ENCODE peak calls at places on chromosomes 11 and 22, in four cellular contexts. One of them, this sample, is unnamed.

GRCh38 chr11:91407842-91408241 is 816.8 kb upstream of the FAT3 start:
- DNase-seq in HCT116: no peak
- DNase-seq in right atrium auricular region: no peak
- DNase-seq in body of pancreas: no peak
- DNase-seq in this sample: no peak

GRCh38 chr22:42637555-42637954 is 2.8 kb downstream of the ATP5MGL start:
- DNase-seq in HCT116: no peak
- DNase-seq in body of pancreas: no peak
- DNase-seq in right atrium auricular region: no peak
- DNase-seq in this sample: no peak

GRCh38 chr22:25404923-25405853 is 159.3 kb upstream of the GRK3 start:
- DNase-seq in body of pancreas: peak; percentile 78
- DNase-seq in right atrium auricular region: peak; percentile 74
- DNase-seq in HCT116: no peak
- DNase-seq in this sample: no peak

GRCh38 chr11:78216571-78217287 is 28.0 kb downstream of the USP35 start:
- DNase-seq in body of pancreas: no peak
- DNase-seq in right atrium auricular region: no peak
- DNase-seq in HCT116: no peak
- DNase-seq in this sample: peak; percentile 41

GRCh38 chr11:121692236-121692635 is 239.5 kb upstream of the SORL1-AS1 start:
- DNase-seq in HCT116: no peak
- DNase-seq in body of pancreas: no peak
- DNase-seq in right atrium auricular region: no peak
- DNase-seq in this sample: no peak

GRCh38 chr11:112178428-112178827 is 3.1 kb downstream of the BCO2 start:
- DNase-seq in body of pancreas: no peak
- DNase-seq in HCT116: no peak
- DNase-seq in right atrium auricular region: no peak
- DNase-seq in this sample: no peak

GRCh38 chr11:114036156-114036811 is 23.2 kb upstream of the ZBTB16 start:
- DNase-seq in HCT116: peak; percentile 41
- DNase-seq in body of pancreas: peak; percentile 88
- DNase-seq in right atrium auricular region: peak; percentile 87
- DNase-seq in this sample: peak; percentile 87

GRCh38 chr22:39253427-39254070 is 8.8 kb upstream of the PDGFB start:
- DNase-seq in right atrium auricular region: peak; percentile 75
- DNase-seq in HCT116: peak; percentile 73
- DNase-seq in body of pancreas: peak; percentile 92
- DNase-seq in this sample: no peak

GRCh38 chr11:123308077-123308476 is 113.0 kb upstream of the CLMP start:
- DNase-seq in right atrium auricular region: no peak
- DNase-seq in body of pancreas: no peak
- DNase-seq in HCT116: no peak
- DNase-seq in this sample: no peak

GRCh38 chr11:32615422-32615821 is 31.8 kb downstream of the EIF3M start:
- DNase-seq in right atrium auricular region: no peak
- DNase-seq in body of pancreas: no peak
- DNase-seq in HCT116: no peak
- DNase-seq in this sample: no peak

GRCh38 chr11:89067264-89067663 is 1.5 kb upstream of the GRM5 start:
- DNase-seq in HCT116: no peak
- DNase-seq in body of pancreas: no peak
- DNase-seq in right atrium auricular region: no peak
- DNase-seq in this sample: no peak

GRCh38 chr11:90113541-90113940 is 20.9 kb upstream of the NAALAD2 start:
- DNase-seq in body of pancreas: no peak
- DNase-seq in right atrium auricular region: no peak
- DNase-seq in HCT116: no peak
- DNase-seq in this sample: no peak

GRCh38 chr11:107956543-107956942 is 28.3 kb downstream of the RAB39A start:
- DNase-seq in right atrium auricular region: no peak
- DNase-seq in HCT116: no peak
- DNase-seq in body of pancreas: no peak
- DNase-seq in this sample: no peak

GRCh38 chr11:111697910-111698309 is 68.3 kb downstream of the PPP2R1B start:
- DNase-seq in right atrium auricular region: no peak
- DNase-seq in HCT116: no peak
- DNase-seq in body of pancreas: no peak
- DNase-seq in this sample: no peak

GRCh38 chr11:61532136-61533038 is 23.8 kb downstream of the LRRC10B start:
- DNase-seq in HCT116: no peak
- DNase-seq in body of pancreas: peak; percentile 45
- DNase-seq in right atrium auricular region: no peak
- DNase-seq in this sample: no peak

GRCh38 chr11:117980716-117981115 is 5.5 kb upstream of the IL10RA start:
- DNase-seq in right atrium auricular region: peak; percentile 30
- DNase-seq in body of pancreas: no peak
- DNase-seq in HCT116: no peak
- DNase-seq in this sample: peak; percentile 53

GRCh38 chr11:134019500-134019899 is 49.4 kb upstream of the JAM3 start:
- DNase-seq in HCT116: no peak
- DNase-seq in body of pancreas: no peak
- DNase-seq in right atrium auricular region: no peak
- DNase-seq in this sample: no peak

GRCh38 chr22:42976131-42976530 is 38.8 kb downstream of the PACSIN2 start:
- DNase-seq in body of pancreas: no peak
- DNase-seq in right atrium auricular region: no peak
- DNase-seq in HCT116: no peak
- DNase-seq in this sample: no peak

GRCh38 chr11:36361472-36361871 is 65.4 kb downstream of the PRR5L start:
- DNase-seq in HCT116: no peak
- DNase-seq in right atrium auricular region: no peak
- DNase-seq in body of pancreas: no peak
- DNase-seq in this sample: no peak

GRCh38 chr11:88538088-88538487 is 200.6 kb upstream of the CTSC start:
- DNase-seq in right atrium auricular region: no peak
- DNase-seq in body of pancreas: no peak
- DNase-seq in HCT116: no peak
- DNase-seq in this sample: no peak

GRCh38 chr22:40014661-40015255 is 20.0 kb downstream of the FAM83F start:
- DNase-seq in right atrium auricular region: no peak
- DNase-seq in HCT116: no peak
- DNase-seq in body of pancreas: no peak
- DNase-seq in this sample: no peak

GRCh38 chr22:19174106-19175025 is 4.2 kb downstream of the SLC25A1 start:
- DNase-seq in HCT116: no peak
- DNase-seq in right atrium auricular region: no peak
- DNase-seq in body of pancreas: peak; percentile 41
- DNase-seq in this sample: peak; percentile 81

GRCh38 chr11:130199792-130200191 is 40.2 kb downstream of the ST14 start:
- DNase-seq in body of pancreas: no peak
- DNase-seq in right atrium auricular region: no peak
- DNase-seq in HCT116: no peak
- DNase-seq in this sample: no peak
- TF ChIP-seq CTCF in body of pancreas: no peak
- TF ChIP-seq CTCF in right atrium auricular region: no peak
- TF ChIP-seq CTCF in HCT116: no peak
- TF ChIP-seq CTCF in this sample: no peak

DNA sequence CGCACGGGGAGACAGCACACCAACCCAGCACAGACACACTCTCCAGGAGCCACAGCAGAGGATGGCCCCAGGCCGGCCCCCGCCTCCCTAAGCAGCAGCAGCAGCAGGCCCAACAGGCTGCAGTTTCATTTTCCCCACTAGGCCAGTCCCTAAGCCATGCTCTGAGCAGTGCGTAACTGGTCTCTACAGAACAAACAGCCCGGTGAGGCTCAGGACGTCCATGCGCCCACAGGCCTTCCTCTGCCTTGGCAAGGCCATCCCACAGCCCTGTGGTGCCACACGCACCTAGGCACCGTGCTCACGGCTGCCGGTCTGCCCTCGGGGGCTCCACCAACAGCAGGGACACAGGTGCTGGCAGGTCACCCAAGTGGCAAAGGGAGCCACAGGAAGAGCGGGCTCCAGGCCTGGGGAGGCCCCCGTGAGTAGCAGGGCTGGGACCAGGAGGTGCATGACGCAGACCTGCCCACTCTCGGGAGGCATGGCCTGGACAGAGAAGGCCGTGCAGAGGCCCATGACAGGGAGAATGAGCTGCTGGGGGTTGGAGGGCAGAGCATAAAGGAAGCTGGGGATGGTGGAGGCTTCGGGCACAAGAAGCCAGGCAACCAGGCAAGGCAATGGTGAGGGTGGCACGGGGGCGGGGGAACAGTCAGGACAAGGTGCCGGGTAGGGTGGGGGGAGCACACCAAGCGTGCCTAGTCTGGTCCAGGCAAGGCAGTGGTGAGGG is 1.4 kb upstream of the MOB2 start:
- DNase-seq in right atrium auricular region: no peak
- DNase-seq in HCT116: no peak
- DNase-seq in body of pancreas: no peak
- DNase-seq in this sample: no peak
- TF ChIP-seq CTCF in right atrium auricular region: no peak
- TF ChIP-seq CTCF in HCT116: no peak
- TF ChIP-seq CTCF in body of pancreas: no peak
- TF ChIP-seq CTCF in this sample: no peak

DNA sequence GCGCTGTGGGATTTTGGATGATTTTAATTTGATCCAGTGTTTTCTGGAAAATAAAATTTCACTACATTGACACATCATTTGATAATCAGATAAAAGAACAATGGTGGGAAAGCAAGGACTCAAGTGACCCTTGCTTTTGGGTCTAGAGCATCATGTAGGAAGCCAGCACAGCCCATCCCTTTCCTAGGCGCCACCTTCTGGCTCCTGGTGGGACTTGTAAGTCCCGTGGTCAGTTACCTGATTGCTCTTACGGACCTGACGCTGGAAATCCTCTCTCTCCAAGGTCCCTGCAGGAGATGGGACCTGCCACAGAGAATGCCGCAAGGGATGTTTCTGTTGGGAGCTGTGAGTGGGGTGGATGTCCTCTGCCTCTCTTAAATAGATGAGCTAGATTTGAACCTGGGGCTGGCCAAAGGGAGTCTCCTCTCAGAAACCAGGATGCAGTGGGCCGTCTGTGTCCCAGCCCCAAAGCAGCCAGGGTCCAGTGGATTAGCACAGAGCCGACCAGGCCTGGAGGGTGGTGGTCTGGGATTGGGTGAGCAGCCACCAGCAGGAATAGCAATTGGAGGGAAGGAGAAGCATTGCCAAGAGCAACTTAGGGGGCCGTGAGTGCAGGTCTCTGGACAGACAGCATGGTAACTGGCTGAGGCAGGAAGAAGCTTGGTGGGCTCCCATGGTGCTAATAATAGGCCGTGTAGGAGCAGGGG is 21.7 kb downstream of the TIMP3 start:
- DNase-seq in HCT116: peak; percentile 43
- DNase-seq in right atrium auricular region: no peak
- DNase-seq in body of pancreas: peak; percentile 36
- DNase-seq in this sample: no peak
- TF ChIP-seq CTCF in HCT116: peak; percentile 73
- TF ChIP-seq CTCF in right atrium auricular region: no peak
- TF ChIP-seq CTCF in body of pancreas: peak; percentile 40
- TF ChIP-seq CTCF in this sample: no peak

GRCh38 chr22:49627217-49628181 is 200.2 kb downstream of the BRD1 start:
- DNase-seq in right atrium auricular region: no peak
- DNase-seq in HCT116: no peak
- DNase-seq in body of pancreas: no peak
- DNase-seq in this sample: no peak

GRCh38 chr22:49629024-49629570 is 198.6 kb downstream of the BRD1 start:
- DNase-seq in right atrium auricular region: no peak
- DNase-seq in HCT116: no peak
- DNase-seq in body of pancreas: no peak
- DNase-seq in this sample: no peak

GRCh38 chr22:49628351-49629023 is 199.2 kb downstream of the BRD1 start:
- DNase-seq in HCT116: no peak
- DNase-seq in right atrium auricular region: no peak
- DNase-seq in body of pancreas: no peak
- DNase-seq in this sample: no peak

GRCh38 chr22:49630448-49630946 is 197.2 kb downstream of the BRD1 start:
- DNase-seq in right atrium auricular region: no peak
- DNase-seq in HCT116: no peak
- DNase-seq in body of pancreas: no peak
- DNase-seq in this sample: no peak

GRCh38 chr22:49629586-49630447 is 197.9 kb downstream of the BRD1 start:
- DNase-seq in body of pancreas: no peak
- DNase-seq in right atrium auricular region: no peak
- DNase-seq in HCT116: no peak
- DNase-seq in this sample: no peak
- TF ChIP-seq CTCF in body of pancreas: no peak
- TF ChIP-seq CTCF in right atrium auricular region: no peak
- TF ChIP-seq CTCF in HCT116: no peak
- TF ChIP-seq CTCF in this sample: no peak

GRCh38 chr22:44601189-44601588 is 100.8 kb upstream of the PRR5 start:
- DNase-seq in right atrium auricular region: no peak
- DNase-seq in body of pancreas: no peak
- DNase-seq in HCT116: no peak
- DNase-seq in this sample: no peak

GRCh38 chr22:44599084-44599483 is 101.1 kb upstream of the RTL6 start:
- DNase-seq in body of pancreas: no peak
- DNase-seq in right atrium auricular region: no peak
- DNase-seq in HCT116: no peak
- DNase-seq in this sample: no peak

GRCh38 chr22:44601725-44602124 is 100.3 kb upstream of the PRR5 start:
- DNase-seq in right atrium auricular region: no peak
- DNase-seq in HCT116: no peak
- DNase-seq in body of pancreas: no peak
- DNase-seq in this sample: no peak

GRCh38 chr22:44597616-44598015 is 99.6 kb upstream of the RTL6 start:
- DNase-seq in right atrium auricular region: no peak
- DNase-seq in body of pancreas: peak; percentile 63
- DNase-seq in HCT116: no peak
- DNase-seq in this sample: no peak

GRCh38 chr22:44600386-44600785 is 101.6 kb upstream of the PRR5 start:
- DNase-seq in body of pancreas: no peak
- DNase-seq in HCT116: no peak
- DNase-seq in right atrium auricular region: no peak
- DNase-seq in this sample: no peak
- TF ChIP-seq CTCF in body of pancreas: no peak
- TF ChIP-seq CTCF in HCT116: no peak
- TF ChIP-seq CTCF in right atrium auricular region: no peak
- TF ChIP-seq CTCF in this sample: no peak

GRCh38 chr22:46036558-46037408 is 59.8 kb upstream of the WNT7B start:
- DNase-seq in HCT116: peak; percentile 39
- DNase-seq in body of pancreas: peak; percentile 79
- DNase-seq in right atrium auricular region: no peak
- DNase-seq in this sample: peak; percentile 79
- TF ChIP-seq CTCF in HCT116: peak; percentile 43
- TF ChIP-seq CTCF in body of pancreas: peak; percentile 33
- TF ChIP-seq CTCF in right atrium auricular region: no peak
- TF ChIP-seq CTCF in this sample: no peak

GRCh38 chr11:110447897-110448522 is 18.3 kb downstream of the FDX1 start:
- DNase-seq in body of pancreas: no peak
- DNase-seq in right atrium auricular region: no peak
- DNase-seq in HCT116: no peak
- DNase-seq in this sample: no peak
- TF ChIP-seq CTCF in body of pancreas: peak; percentile 42
- TF ChIP-seq CTCF in right atrium auricular region: peak; percentile 18
- TF ChIP-seq CTCF in HCT116: peak; percentile 57
- TF ChIP-seq CTCF in this sample: no peak

DNA sequence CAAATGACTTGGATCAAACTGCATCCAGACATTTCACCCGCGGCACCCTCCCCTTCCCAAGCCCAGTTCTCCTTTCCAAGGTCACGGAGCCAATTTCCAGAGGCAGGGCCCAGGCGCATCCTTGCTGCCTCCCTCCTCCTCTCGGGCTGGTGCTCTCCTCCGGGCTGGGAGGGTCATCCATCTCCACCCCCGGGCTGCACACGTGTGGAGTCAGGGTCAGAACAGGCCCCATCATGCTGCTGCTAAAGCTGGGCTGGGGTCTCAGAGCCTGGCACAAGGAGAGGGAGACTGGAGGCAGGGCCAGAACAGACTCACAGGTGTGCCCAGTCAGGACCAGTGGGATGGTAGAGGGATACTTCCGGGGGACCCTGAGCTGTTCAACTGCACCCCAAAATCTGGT is 14.0 kb downstream of the RSPH14 start:
- DNase-seq in body of pancreas: no peak
- DNase-seq in right atrium auricular region: no peak
- DNase-seq in HCT116: no peak
- DNase-seq in this sample: no peak
- TF ChIP-seq CTCF in body of pancreas: no peak
- TF ChIP-seq CTCF in right atrium auricular region: no peak
- TF ChIP-seq CTCF in HCT116: no peak
- TF ChIP-seq CTCF in this sample: no peak